ENCODE peak calls at places on chromosomes 13 and 19, in six cellular contexts. X, N, L, B, P and W are unnamed samples.

GRCh38 chr19:55392820-55393219 is 7.1 kb downstream of the RPL28 start:
- DNase-seq in L (no peak), N (no peak), P (no peak), B (no peak), X (no peak), W (no peak)

GRCh38 chr13:113845723-113846638 is 17.9 kb downstream of the GAS6 start:
- DNase-seq in P (no peak), X (no peak), L (no peak), N (peak), B (no peak), W (no peak)

GRCh38 chr13:32309812-32310706 is 5.1 kb downstream of the ZAR1L start:
- DNase-seq in X (no peak), B (peak), N (no peak), L (peak), P (peak), W (peak)

GRCh38 chr19:409006-409514 is at the start of gene C2CD4C:
- DNase-seq in N (no peak), B (no peak), L (no peak), P (no peak), X (no peak), W (no peak)

GRCh38 chr19:2774083-2774679 is 8.9 kb downstream of the SGTA start:
- DNase-seq in B (no peak), N (no peak), P (no peak), L (no peak), X (no peak), W (no peak)

GRCh38 chr19:55494172-55494761 is 6.0 kb downstream of the SSC5D start:
- DNase-seq in P (no peak), L (peak), N (peak), B (peak), X (no peak), W (peak)

GRCh38 chr19:45344621-45345505 is 4.3 kb downstream of the KLC3 start:
- DNase-seq in B (no peak), X (no peak), P (no peak), L (no peak), N (no peak), W (no peak)

GRCh38 chr13:26011996-26012688 is 39.7 kb downstream of the SHISA2 start:
- DNase-seq in L (no peak), B (no peak), P (no peak), N (no peak), X (no peak), W (no peak)

GRCh38 chr13:76976488-76976887 is 15.4 kb upstream of the CLN5 start:
- DNase-seq in N (no peak), B (peak), L (no peak), X (peak), P (no peak), W (peak)

GRCh38 chr13:65585346-65585745 is 1644.8 kb downstream of the PCDH9 start:
- DNase-seq in B (no peak), L (no peak), X (no peak), P (no peak), N (no peak), W (no peak)

DNA sequence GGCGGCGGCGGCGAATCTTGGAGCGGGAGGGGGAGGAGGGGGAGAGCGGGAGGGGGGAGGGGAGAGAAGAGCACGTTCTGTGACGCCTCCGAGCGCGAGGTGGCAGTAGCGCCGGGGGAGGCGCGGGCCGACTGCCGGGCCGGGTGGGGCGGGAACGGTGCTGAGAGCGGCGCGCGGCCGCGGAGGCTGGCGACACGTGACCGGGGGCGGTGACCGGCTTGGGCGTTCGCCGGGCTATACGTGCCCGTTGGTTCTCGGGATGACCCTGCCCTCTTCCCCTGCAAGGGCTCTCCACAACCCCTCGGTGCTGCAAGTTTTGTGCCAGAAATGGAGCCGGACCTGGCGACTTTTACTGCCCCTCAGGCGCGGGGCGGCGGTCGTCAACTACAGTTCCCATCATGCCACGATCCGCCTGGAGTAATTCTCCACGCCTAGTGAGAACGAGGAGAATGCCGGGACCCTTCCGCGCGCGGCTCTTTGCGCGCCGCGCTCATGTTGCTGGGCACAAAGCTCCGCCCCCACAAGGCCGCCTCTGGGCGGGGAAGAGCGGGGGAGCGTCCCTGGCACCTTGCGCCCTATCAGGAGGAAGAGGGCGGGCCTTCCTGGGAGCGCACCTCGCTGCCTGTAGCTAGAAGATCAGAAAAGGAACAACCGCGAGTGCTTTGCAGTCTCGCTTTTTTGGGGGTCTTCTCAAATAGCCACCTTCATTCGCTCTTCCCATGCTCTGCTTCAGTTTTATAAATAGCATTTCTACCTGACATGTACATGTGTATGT is at the start of gene KPNA3:
- DNase-seq in X (peak), L (peak), P (peak), B (peak), N (peak), W (peak)
- TF ChIP-seq CTCF in X (no peak), L (no peak), P (no peak), B (no peak), N (no peak), W (peak)

DNA sequence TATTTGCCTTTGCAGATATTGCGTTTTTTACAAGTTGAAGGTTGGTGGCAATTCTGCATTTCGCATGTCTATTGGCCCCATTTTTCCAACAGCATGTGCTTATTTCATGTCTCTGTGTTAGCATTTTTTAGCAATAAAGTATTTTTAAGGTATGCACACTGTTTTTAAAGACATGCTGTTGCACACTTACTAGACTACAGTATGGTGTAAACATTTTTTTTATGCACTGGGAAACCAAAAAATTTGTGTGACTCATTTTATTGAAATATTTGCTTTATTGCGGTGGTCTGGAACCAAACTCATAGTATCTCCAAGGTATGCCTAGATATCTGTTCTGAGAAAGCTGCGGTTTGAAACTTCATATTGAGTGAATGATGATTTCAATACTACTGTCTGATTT is 55.4 kb upstream of the RNF113B start:
- DNase-seq in B (no peak), X (no peak), P (no peak), L (peak), N (no peak), W (no peak)
- TF ChIP-seq CTCF in B (no peak), X (no peak), P (no peak), L (no peak), N (no peak), W (no peak)

GRCh38 chr19:8023371-8023770 is 17.9 kb upstream of the ELAVL1 start:
- DNase-seq in B (no peak), X (no peak), L (no peak), P (no peak), N (no peak), W (peak)

GRCh38 chr19:8022275-8022674 is 16.8 kb upstream of the ELAVL1 start:
- DNase-seq in L (no peak), B (no peak), P (no peak), X (no peak), N (no peak), W (no peak)

GRCh38 chr19:8020681-8021080 is 15.2 kb upstream of the ELAVL1 start:
- DNase-seq in B (no peak), N (no peak), P (no peak), L (no peak), X (no peak), W (no peak)

GRCh38 chr19:8021374-8021773 is 15.9 kb upstream of the ELAVL1 start:
- DNase-seq in L (no peak), B (no peak), P (no peak), X (no peak), N (no peak), W (no peak)

GRCh38 chr19:8017808-8018207 is 12.4 kb upstream of the ELAVL1 start:
- DNase-seq in L (no peak), X (no peak), B (no peak), N (no peak), P (no peak), W (no peak)
- TF ChIP-seq CTCF in L (no peak), X (no peak), B (no peak), N (no peak), P (peak), W (no peak)

GRCh38 chr13:19959831-19960672 is 1.5 kb downstream of the ZMYM2 start:
- DNase-seq in N (peak), B (peak), X (peak), P (peak), L (peak), W (peak)
- TF ChIP-seq CTCF in N (peak), B (peak), X (peak), P (peak), L (peak), W (peak)

GRCh38 chr13:98752111-98752941 is at the start of gene SLC15A1:
- DNase-seq in X (no peak), P (peak), N (no peak), L (no peak), B (no peak), W (no peak)

GRCh38 chr13:98749501-98749900 is 3.0 kb downstream of the SLC15A1 start:
- DNase-seq in X (peak), N (no peak), L (peak), B (peak), P (no peak), W (peak)

GRCh38 chr13:98755116-98755515 is 2.6 kb upstream of the SLC15A1 start:
- DNase-seq in B (no peak), N (no peak), X (no peak), P (no peak), L (no peak), W (no peak)

GRCh38 chr13:98752942-98753290 is 444 bp upstream of the SLC15A1 start:
- DNase-seq in L (no peak), P (no peak), B (no peak), N (no peak), X (no peak), W (no peak)

GRCh38 chr13:98751397-98752110 is 918 bp downstream of the SLC15A1 start:
- DNase-seq in P (no peak), X (no peak), L (peak), B (peak), N (no peak), W (peak)
- TF ChIP-seq CTCF in P (no peak), X (no peak), L (no peak), B (no peak), N (no peak), W (no peak)

GRCh38 chr19:4495471-4495870 is 22.8 kb downstream of the PLIN4 start:
- DNase-seq in L (no peak), X (no peak), B (no peak), N (no peak), P (no peak), W (no peak)
- TF ChIP-seq CTCF in L (peak), X (no peak), B (no peak), N (no peak), P (no peak), W (peak)